ENCODE peak calls at places on chromosome 16, in seven cellular contexts. I is testis, V is OCI-LY7, R is uterus, O is left ventricle myocardium inferior, U is lower lobe of right lung, X is psoas muscle. K is an unnamed sample.

GRCh38 chr16:87674405-87674804 is 72.1 kb downstream of the JPH3 start:
- DNase-seq in I (no peak), V (no peak), R (no peak), O (no peak), U (no peak), X (no peak), K (no peak)

GRCh38 chr16:31439519-31439918 is 3.1 kb downstream of the ZNF843 start:
- DNase-seq in I (no peak), V (no peak), R (no peak), O (no peak), U (no peak), X (no peak), K (peak)

GRCh38 chr16:26605872-26606271 is 460.9 kb upstream of the C16orf82 start:
- DNase-seq in I (no peak), V (peak), R (no peak), O (no peak), U (no peak), X (no peak), K (no peak)

GRCh38 chr16:54985156-54985555 is 54.5 kb downstream of the IRX5 start:
- DNase-seq in I (no peak), V (no peak), R (no peak), O (no peak), U (no peak), X (no peak), K (no peak)

GRCh38 chr16:29727452-29727851 is 18.3 kb downstream of the C16orf54 start:
- DNase-seq in I (no peak), V (no peak), R (no peak), O (no peak), U (no peak), X (no peak), K (no peak)

GRCh38 chr16:51407199-51407598 is 256.1 kb upstream of the SALL1 start:
- DNase-seq in I (no peak), V (no peak), R (no peak), O (no peak), U (no peak), X (no peak), K (no peak)

GRCh38 chr16:81394966-81395655 is 49.5 kb upstream of the CMIP start:
- DNase-seq in I (no peak), V (no peak), R (no peak), O (peak), U (no peak), X (no peak), K (no peak)

GRCh38 chr16:8355714-8356113 is 234.6 kb downstream of the TMEM114 start:
- DNase-seq in I (no peak), V (no peak), R (no peak), O (no peak), U (no peak), X (no peak), K (no peak)

GRCh38 chr16:80058236-80058635 is 457.7 kb upstream of the MAF start:
- DNase-seq in I (peak), V (no peak), R (peak), O (peak), U (no peak), X (peak), K (peak)

GRCh38 chr16:30691907-30692306 is 7.1 kb upstream of the SRCAP start:
- DNase-seq in I (no peak), V (no peak), R (no peak), O (no peak), U (no peak), X (no peak), K (no peak)

GRCh38 chr16:22813223-22813945 is 578 bp upstream of the HS3ST2 start:
- DNase-seq in I (peak), V (no peak), R (no peak), O (peak), U (peak), X (peak), K (peak)

GRCh38 chr16:9607512-9608230 is 516.2 kb downstream of the HAPSTR1 start:
- DNase-seq in I (no peak), V (no peak), R (no peak), O (no peak), U (no peak), X (no peak), K (no peak)

GRCh38 chr16:77385481-77385880 is 49.4 kb downstream of the ADAMTS18 start:
- DNase-seq in I (no peak), V (no peak), R (no peak), O (no peak), U (no peak), X (no peak), K (no peak)

GRCh38 chr16:75234856-75235696 is 16.3 kb downstream of the CTRB1 start:
- DNase-seq in I (no peak), V (no peak), R (peak), O (no peak), U (no peak), X (peak), K (peak)

GRCh38 chr16:27251561-27252205 is 16.9 kb downstream of the NSMCE1 start:
- DNase-seq in I (no peak), V (no peak), R (no peak), O (no peak), U (no peak), X (no peak), K (no peak)

GRCh38 chr16:49986351-49987124 is 38.5 kb upstream of the CNEP1R1 start:
- DNase-seq in I (no peak), V (no peak), R (no peak), O (no peak), U (no peak), X (no peak), K (no peak)

GRCh38 chr16:66754819-66755218 is 3.4 kb upstream of the DYNC1LI2 start:
- DNase-seq in I (no peak), V (no peak), R (no peak), O (no peak), U (no peak), X (no peak), K (no peak)

GRCh38 chr16:34078697-34079096 is 619.3 kb downstream of the TP53TG3F start:
- DNase-seq in I (no peak), V (no peak), R (no peak), O (no peak), U (no peak), X (no peak), K (no peak)

GRCh38 chr16:9322735-9323134 is 231.3 kb downstream of the HAPSTR1 start:
- DNase-seq in I (no peak), V (no peak), R (no peak), O (no peak), U (no peak), X (no peak), K (no peak)

GRCh38 chr16:23729503-23730424 is 16.7 kb upstream of the ERN2 start:
- DNase-seq in I (no peak), V (no peak), R (no peak), O (no peak), U (peak), X (no peak), K (no peak)

GRCh38 chr16:87143661-87144121 is 173.5 kb downstream of the C16orf95 start:
- DNase-seq in I (no peak), V (no peak), R (no peak), O (no peak), U (no peak), X (no peak), K (no peak)

GRCh38 chr16:15530085-15530484 is 95.7 kb downstream of the BMERB1 start:
- DNase-seq in I (no peak), V (no peak), R (no peak), O (no peak), U (no peak), X (no peak), K (no peak)

GRCh38 chr16:15526097-15526496 is 91.7 kb downstream of the BMERB1 start:
- DNase-seq in I (no peak), V (no peak), R (no peak), O (no peak), U (no peak), X (no peak), K (no peak)

GRCh38 chr16:15526731-15527130 is 92.3 kb downstream of the BMERB1 start:
- DNase-seq in I (no peak), V (no peak), R (no peak), O (no peak), U (no peak), X (no peak), K (no peak)

GRCh38 chr16:15532825-15533224 is 98.4 kb downstream of the BMERB1 start:
- DNase-seq in I (no peak), V (no peak), R (no peak), O (no peak), U (no peak), X (no peak), K (no peak)

GRCh38 chr16:15529673-15530072 is 95.3 kb downstream of the BMERB1 start:
- DNase-seq in I (peak), V (no peak), R (no peak), O (no peak), U (no peak), X (no peak), K (no peak)
- TF ChIP-seq CTCF in I (no peak), V (no peak), R (no peak), O (no peak), U (no peak), X (no peak), K (no peak)

GRCh38 chr16:17474572-17474971 is 3.8 kb upstream of the XYLT1 start:
- DNase-seq in I (no peak), V (peak), R (no peak), O (no peak), U (no peak), X (no peak), K (no peak)
- TF ChIP-seq CTCF in I (no peak), V (peak), R (no peak), O (no peak), U (no peak), X (no peak), K (no peak)

DNA sequence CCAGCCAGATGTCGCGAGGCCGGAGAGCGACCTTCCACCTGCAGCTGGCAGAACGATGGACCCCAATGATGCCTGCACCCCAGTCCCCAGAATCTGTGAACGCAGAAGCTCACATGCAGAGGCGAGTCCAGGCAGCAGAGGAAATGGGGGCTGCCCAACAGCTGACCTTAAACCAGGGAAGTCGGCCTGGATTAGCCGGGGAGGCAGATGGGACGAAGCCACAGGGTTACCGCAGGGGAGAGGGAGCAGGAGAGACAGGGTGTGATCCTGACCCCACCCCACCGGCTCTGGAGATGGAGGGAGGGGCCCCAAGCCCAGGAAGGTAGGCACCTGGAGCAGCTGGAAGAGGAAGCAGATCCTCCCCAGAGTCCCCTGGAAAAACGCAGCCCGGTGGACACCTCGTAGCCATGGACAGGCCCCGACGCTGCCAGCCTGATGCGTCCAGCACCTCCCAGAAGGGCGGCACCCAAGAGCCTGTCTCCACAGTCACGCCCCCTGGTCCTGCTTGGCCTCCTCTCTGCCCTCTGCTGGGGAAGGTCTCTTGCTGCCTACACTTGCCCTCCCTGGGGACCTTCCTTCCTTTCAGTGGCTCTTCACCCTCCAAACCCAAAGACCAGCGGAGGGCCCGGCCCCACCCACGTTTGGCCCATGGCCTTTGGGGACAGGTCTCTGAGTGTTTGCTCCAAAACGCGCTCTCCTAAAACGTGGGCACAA is 37.3 kb downstream of the PIEZO1 start:
- DNase-seq in I (no peak), V (peak), R (no peak), O (no peak), U (no peak), X (no peak), K (no peak)
- TF ChIP-seq CTCF in I (no peak), V (peak), R (no peak), O (no peak), U (peak), X (peak), K (no peak)

GRCh38 chr16:1706386-1707192 is 594 bp downstream of the MAPK8IP3 start:
- DNase-seq in I (no peak), V (peak), R (no peak), O (no peak), U (no peak), X (no peak), K (no peak)
- TF ChIP-seq CTCF in I (no peak), V (no peak), R (no peak), O (no peak), U (no peak), X (no peak), K (no peak)

K was measured in ovary.